ENCODE peak calls at places on chromosome 2, in five cellular contexts. One of them, this sample, is unnamed. For H3K36me3, the result is how much of the 10 kb centered on the place peaks cover.

GRCh38 chr2:239266436-239266770 is 134.4 kb downstream of the HDAC4 start:
- DNase-seq in neural progenitor cell: no peak
- DNase-seq in aorta: no peak
- DNase-seq in fibroblast of lung: no peak
- DNase-seq in uterus: no peak
- DNase-seq in this sample: no peak

GRCh38 chr2:118851650-118852049 is 4.2 kb upstream of the EN1 start:
- DNase-seq in uterus: no peak
- DNase-seq in fibroblast of lung: no peak
- DNase-seq in neural progenitor cell: peak
- DNase-seq in aorta: no peak
- DNase-seq in this sample: no peak

GRCh38 chr2:232731470-232731869 is 34.3 kb downstream of the GIGYF2 start:
- DNase-seq in neural progenitor cell: no peak
- DNase-seq in fibroblast of lung: peak
- DNase-seq in uterus: no peak
- DNase-seq in aorta: no peak
- DNase-seq in this sample: no peak

GRCh38 chr2:195473802-195474201 is 183.2 kb upstream of the SLC39A10 start:
- DNase-seq in neural progenitor cell: no peak
- DNase-seq in uterus: no peak
- DNase-seq in aorta: no peak
- DNase-seq in fibroblast of lung: no peak
- DNase-seq in this sample: no peak

GRCh38 chr2:63668000-63668399 is 79.2 kb downstream of the MDH1 start:
- DNase-seq in uterus: no peak
- DNase-seq in fibroblast of lung: no peak
- DNase-seq in neural progenitor cell: no peak
- DNase-seq in aorta: no peak
- DNase-seq in this sample: no peak

GRCh38 chr2:171592026-171592555 is 69.8 kb downstream of the CYBRD1 start:
- DNase-seq in fibroblast of lung: no peak
- DNase-seq in neural progenitor cell: no peak
- DNase-seq in aorta: no peak
- DNase-seq in uterus: no peak
- DNase-seq in this sample: no peak

GRCh38 chr2:7907041-7907440 is 774.8 kb upstream of the ID2 start:
- DNase-seq in neural progenitor cell: no peak
- DNase-seq in uterus: no peak
- DNase-seq in fibroblast of lung: no peak
- DNase-seq in aorta: no peak
- DNase-seq in this sample: no peak

GRCh38 chr2:216683846-216684245 is 11.5 kb downstream of the IGFBP5 start:
- DNase-seq in uterus: peak
- DNase-seq in aorta: no peak
- DNase-seq in fibroblast of lung: peak
- DNase-seq in neural progenitor cell: no peak
- DNase-seq in this sample: no peak

GRCh38 chr2:200300650-200301314 is 5.7 kb upstream of the SPATS2L start:
- DNase-seq in fibroblast of lung: peak
- DNase-seq in uterus: no peak
- DNase-seq in neural progenitor cell: no peak
- DNase-seq in aorta: no peak
- DNase-seq in this sample: no peak

GRCh38 chr2:26712486-26713465 is 20.3 kb downstream of the KCNK3 start:
- DNase-seq in aorta: no peak
- DNase-seq in fibroblast of lung: no peak
- DNase-seq in neural progenitor cell: no peak
- DNase-seq in uterus: no peak
- DNase-seq in this sample: peak

GRCh38 chr2:166017208-166017607 is 63.6 kb upstream of the TTC21B start:
- DNase-seq in aorta: no peak
- DNase-seq in fibroblast of lung: no peak
- DNase-seq in uterus: no peak
- DNase-seq in neural progenitor cell: no peak
- DNase-seq in this sample: no peak

GRCh38 chr2:234446404-234447076 is 50.3 kb downstream of the ARL4C start:
- DNase-seq in uterus: peak
- DNase-seq in neural progenitor cell: no peak
- DNase-seq in aorta: peak
- DNase-seq in fibroblast of lung: no peak
- DNase-seq in this sample: peak

GRCh38 chr2:98026927-98027522 is 31.3 kb upstream of the TMEM131 start:
- DNase-seq in neural progenitor cell: no peak
- DNase-seq in fibroblast of lung: no peak
- DNase-seq in aorta: no peak
- DNase-seq in uterus: no peak
- DNase-seq in this sample: no peak

GRCh38 chr2:44450806-44451205 is 89.1 kb downstream of the CAMKMT start:
- DNase-seq in aorta: no peak
- DNase-seq in neural progenitor cell: peak
- DNase-seq in uterus: no peak
- DNase-seq in fibroblast of lung: no peak
- DNase-seq in this sample: no peak

GRCh38 chr2:231190531-231191197 is 7.8 kb upstream of the ARMC9 start:
- DNase-seq in uterus: peak
- DNase-seq in fibroblast of lung: peak
- DNase-seq in neural progenitor cell: peak
- DNase-seq in aorta: peak
- DNase-seq in this sample: peak

GRCh38 chr2:179338681-179339080 is 74.0 kb upstream of the SESTD1 start:
- DNase-seq in fibroblast of lung: no peak
- DNase-seq in uterus: no peak
- DNase-seq in aorta: no peak
- DNase-seq in neural progenitor cell: no peak
- DNase-seq in this sample: no peak

GRCh38 chr2:162291748-162292147 is 26.7 kb downstream of the IFIH1 start:
- DNase-seq in aorta: no peak
- DNase-seq in neural progenitor cell: no peak
- DNase-seq in fibroblast of lung: no peak
- DNase-seq in uterus: no peak
- DNase-seq in this sample: no peak

GRCh38 chr2:201256001-201256544 is 4.3 kb upstream of the CASP8 start:
- DNase-seq in neural progenitor cell: no peak
- DNase-seq in aorta: no peak
- DNase-seq in uterus: no peak
- DNase-seq in fibroblast of lung: peak
- DNase-seq in this sample: no peak

GRCh38 chr2:240780023-240780831 is 39.8 kb downstream of the KIF1A start:
- DNase-seq in neural progenitor cell: no peak
- DNase-seq in uterus: no peak
- DNase-seq in fibroblast of lung: no peak
- DNase-seq in aorta: no peak
- DNase-seq in this sample: peak

GRCh38 chr2:176160251-176161040 is 3.3 kb downstream of the HOXD3 start:
- DNase-seq in neural progenitor cell: no peak
- DNase-seq in fibroblast of lung: peak
- DNase-seq in uterus: no peak
- DNase-seq in aorta: no peak
- DNase-seq in this sample: peak

GRCh38 chr2:168692132-168692762 is 110.2 kb upstream of the NOSTRIN start:
- DNase-seq in fibroblast of lung: no peak
- DNase-seq in aorta: no peak
- DNase-seq in uterus: no peak
- DNase-seq in neural progenitor cell: no peak
- DNase-seq in this sample: no peak

GRCh38 chr2:237235383-237236095 is 149.8 kb downstream of the COPS8 start:
- DNase-seq in fibroblast of lung: peak
- DNase-seq in uterus: peak
- DNase-seq in neural progenitor cell: no peak
- DNase-seq in aorta: peak
- DNase-seq in this sample: no peak

GRCh38 chr2:66201242-66201641 is 233.7 kb upstream of the MEIS1 start:
- DNase-seq in fibroblast of lung: no peak
- DNase-seq in uterus: no peak
- DNase-seq in neural progenitor cell: no peak
- DNase-seq in aorta: no peak
- DNase-seq in this sample: no peak

DNA sequence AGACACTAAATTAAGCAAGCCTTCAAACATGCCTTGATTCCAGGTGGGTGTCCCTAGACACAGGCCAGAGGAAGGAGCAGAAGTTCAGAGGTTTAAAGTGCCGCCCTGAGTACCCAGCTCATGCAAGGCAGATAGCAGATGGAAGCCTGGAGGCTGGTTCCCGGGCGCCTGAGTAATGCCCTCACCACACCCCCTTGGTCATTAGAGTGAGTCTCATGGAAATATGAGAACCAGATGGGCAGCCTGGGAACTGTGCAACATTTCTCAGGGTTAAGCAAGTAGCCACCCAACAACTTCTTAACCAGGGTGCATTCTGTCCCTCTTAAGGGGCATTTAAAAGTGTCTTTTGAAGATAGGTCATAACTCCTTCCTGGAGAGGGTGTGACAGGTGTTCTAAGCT is 44.1 kb downstream of the TGFA start:
- DNase-seq in aorta: no peak
- DNase-seq in neural progenitor cell: no peak
- DNase-seq in fibroblast of lung: no peak
- DNase-seq in uterus: no peak
- DNase-seq in this sample: no peak
- H3K36me3 ChIP-seq in aorta: under half
- H3K36me3 ChIP-seq in neural progenitor cell: under half
- H3K36me3 ChIP-seq in fibroblast of lung: under half
- H3K36me3 ChIP-seq in uterus: under half
- H3K36me3 ChIP-seq in this sample: under half

GRCh38 chr2:113922335-113922734 is 32.4 kb downstream of the ACTR3 start:
- DNase-seq in uterus: no peak
- DNase-seq in neural progenitor cell: no peak
- DNase-seq in aorta: no peak
- DNase-seq in fibroblast of lung: no peak
- DNase-seq in this sample: no peak
- H3K36me3 ChIP-seq in uterus: under half
- H3K36me3 ChIP-seq in neural progenitor cell: under half
- H3K36me3 ChIP-seq in aorta: under half
- H3K36me3 ChIP-seq in fibroblast of lung: under half
- H3K36me3 ChIP-seq in this sample: under half

GRCh38 chr2:218458598-218458997 is 39.7 kb downstream of the VIL1 start:
- DNase-seq in fibroblast of lung: no peak
- DNase-seq in neural progenitor cell: no peak
- DNase-seq in aorta: no peak
- DNase-seq in uterus: no peak
- DNase-seq in this sample: no peak
- H3K36me3 ChIP-seq in fibroblast of lung: under half
- H3K36me3 ChIP-seq in neural progenitor cell: under half
- H3K36me3 ChIP-seq in aorta: under half
- H3K36me3 ChIP-seq in uterus: under half
- H3K36me3 ChIP-seq in this sample: under half

GRCh38 chr2:28411166-28411755 is 18.6 kb downstream of the FOSL2 start:
- DNase-seq in neural progenitor cell: no peak
- DNase-seq in fibroblast of lung: no peak
- DNase-seq in aorta: no peak
- DNase-seq in uterus: no peak
- DNase-seq in this sample: no peak
- H3K36me3 ChIP-seq in neural progenitor cell: under half
- H3K36me3 ChIP-seq in fibroblast of lung: half or more
- H3K36me3 ChIP-seq in aorta: under half
- H3K36me3 ChIP-seq in uterus: under half
- H3K36me3 ChIP-seq in this sample: half or more

DNA sequence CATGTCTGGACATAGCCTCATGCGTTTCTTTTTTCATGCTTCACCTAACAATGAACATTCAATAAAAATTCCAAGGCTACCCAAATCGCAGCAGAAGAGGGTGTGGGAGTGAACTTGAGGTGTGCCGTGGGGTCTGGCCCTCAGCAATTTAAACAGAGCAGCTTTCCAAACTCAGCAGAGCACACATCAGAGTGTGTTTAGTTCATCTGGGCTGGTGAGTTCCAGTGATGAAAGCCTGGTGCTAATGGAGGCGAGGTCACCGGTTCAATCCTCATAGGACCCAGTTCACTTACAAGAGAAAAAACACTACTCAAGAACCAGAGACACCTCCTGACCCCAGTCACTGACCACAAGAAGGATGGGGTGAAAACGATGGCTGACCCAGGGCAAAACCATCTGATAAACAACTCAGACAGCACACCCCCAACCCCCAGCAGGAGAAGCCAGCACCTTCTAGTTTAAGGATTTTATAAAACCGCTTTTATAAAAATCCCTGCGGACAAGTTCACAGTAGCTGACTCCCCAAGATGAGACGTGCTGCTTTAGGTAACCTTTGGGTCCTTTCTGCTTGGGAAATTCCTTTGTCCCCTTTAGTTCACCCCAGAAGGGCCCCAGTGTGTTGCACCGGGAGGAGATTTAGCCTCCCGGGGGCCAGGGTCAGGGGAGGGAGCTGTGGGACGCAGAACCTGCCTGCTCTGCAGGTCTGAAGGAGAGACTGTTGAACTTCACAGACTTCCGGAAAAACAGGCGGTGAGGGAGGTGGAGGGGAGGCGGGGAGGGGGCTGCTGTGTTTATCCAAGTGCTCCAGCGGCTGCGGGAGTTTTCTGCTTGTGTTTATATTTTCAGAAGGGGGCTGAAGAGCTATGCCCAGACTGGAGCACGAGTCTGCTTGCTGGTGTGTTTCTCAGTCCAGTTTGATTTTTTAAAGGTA is 152.6 kb upstream of the SOX11 start:
- DNase-seq in aorta: no peak
- DNase-seq in uterus: no peak
- DNase-seq in neural progenitor cell: no peak
- DNase-seq in fibroblast of lung: no peak
- DNase-seq in this sample: no peak
- H3K36me3 ChIP-seq in aorta: under half
- H3K36me3 ChIP-seq in uterus: under half
- H3K36me3 ChIP-seq in neural progenitor cell: under half
- H3K36me3 ChIP-seq in fibroblast of lung: under half
- H3K36me3 ChIP-seq in this sample: under half

GRCh38 chr2:177229448-177230242 is 17.1 kb downstream of the HNRNPA3 start:
- DNase-seq in fibroblast of lung: no peak
- DNase-seq in neural progenitor cell: no peak
- DNase-seq in uterus: no peak
- DNase-seq in aorta: no peak
- DNase-seq in this sample: no peak
- H3K36me3 ChIP-seq in fibroblast of lung: under half
- H3K36me3 ChIP-seq in neural progenitor cell: under half
- H3K36me3 ChIP-seq in uterus: under half
- H3K36me3 ChIP-seq in aorta: under half
- H3K36me3 ChIP-seq in this sample: under half

DNA sequence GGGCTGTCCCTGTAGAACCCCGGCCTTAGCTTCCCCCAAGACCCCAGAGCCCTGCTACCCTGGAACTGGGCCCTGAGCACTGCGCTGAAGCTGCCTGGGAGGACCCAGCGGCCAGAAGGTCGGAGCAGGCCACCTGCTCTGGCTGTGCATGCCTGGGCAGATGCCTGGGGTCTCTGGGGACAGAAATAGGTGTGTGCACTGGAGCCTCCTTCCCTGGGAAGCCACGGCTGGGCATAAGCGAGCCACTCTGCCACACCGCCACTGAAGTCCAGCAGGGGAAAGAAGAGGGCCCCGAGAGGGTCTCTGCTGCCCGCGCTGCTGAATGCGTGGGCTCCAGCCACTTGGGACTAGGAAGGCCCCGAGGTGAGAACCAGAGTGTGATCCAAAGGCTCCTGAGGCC is 6.7 kb downstream of the GBX2 start:
- DNase-seq in fibroblast of lung: no peak
- DNase-seq in uterus: no peak
- DNase-seq in aorta: no peak
- DNase-seq in neural progenitor cell: peak
- DNase-seq in this sample: no peak
- H3K36me3 ChIP-seq in fibroblast of lung: under half
- H3K36me3 ChIP-seq in uterus: under half
- H3K36me3 ChIP-seq in aorta: under half
- H3K36me3 ChIP-seq in neural progenitor cell: under half
- H3K36me3 ChIP-seq in this sample: under half